ENCODE peak calls at places on chromosomes 5 and 9, in nine cellular contexts. L is heart right ventricle, I is fibroblast of lung, G is cardiac muscle cell, N is psoas muscle, H is LNCaP clone FGC, Z is GM12865, W is left lung, Y is upper lobe of right lung. K is an unnamed sample.

GRCh38 chr5:51382759-51383493 is at the start of gene ISL1:
- DNase-seq in Y (peak), W (peak), I (peak), L (no peak), G (peak), H (peak), Z (no peak), N (peak), K (peak)

GRCh38 chr5:122354293-122354692 is 42.3 kb downstream of the SNCAIP start:
- DNase-seq in N (no peak), Z (no peak), G (no peak), L (no peak), H (no peak), Y (no peak), I (no peak), W (no peak), K (no peak)

GRCh38 chr5:81187885-81188284 is 45.2 kb upstream of the CKMT2 start:
- DNase-seq in H (no peak), Z (peak), I (no peak), G (no peak), N (peak), L (peak), Y (no peak), W (no peak), K (no peak)

GRCh38 chr5:36491860-36492259 is 114.5 kb upstream of the SLC1A3 start:
- DNase-seq in G (no peak), W (peak), H (no peak), Z (no peak), Y (no peak), L (no peak), I (no peak), N (no peak), K (no peak)

GRCh38 chr5:122673343-122673742 is 101.5 kb upstream of the SNX2 start:
- DNase-seq in H (no peak), Z (no peak), I (peak), N (peak), Y (no peak), L (no peak), G (peak), W (no peak), K (peak)

GRCh38 chr9:138006576-138007233 is 129.1 kb downstream of the CACNA1B start:
- DNase-seq in N (no peak), Z (no peak), Y (peak), W (no peak), H (no peak), G (no peak), L (no peak), I (no peak), K (no peak)

GRCh38 chr9:74742176-74742575 is 145.5 kb downstream of the TRPM6 start:
- DNase-seq in Y (no peak), H (no peak), G (no peak), Z (no peak), N (no peak), L (no peak), W (no peak), I (no peak), K (no peak)

GRCh38 chr5:111680737-111681413 is 76.1 kb downstream of the NREP start:
- DNase-seq in W (no peak), Y (no peak), Z (no peak), H (peak), L (peak), G (peak), N (peak), I (peak), K (peak)

GRCh38 chr9:71920456-71921189 is 9.2 kb downstream of the C9orf85 start:
- DNase-seq in W (no peak), I (no peak), Z (no peak), N (no peak), L (no peak), H (no peak), G (no peak), Y (no peak), K (no peak)

GRCh38 chr5:68423154-68423811 is 207.7 kb downstream of the PIK3R1 start:
- DNase-seq in G (no peak), N (no peak), Y (no peak), H (no peak), I (no peak), L (no peak), W (no peak), Z (peak), K (no peak)

GRCh38 chr5:91024160-91024559 is 359.0 kb downstream of the ARRDC3 start:
- DNase-seq in Z (no peak), W (no peak), L (no peak), N (no peak), H (no peak), G (no peak), Y (no peak), I (no peak), K (no peak)

GRCh38 chr5:18483386-18483785 is 849.1 kb downstream of the TAF11L14 start:
- DNase-seq in I (peak), N (no peak), W (no peak), Y (no peak), H (no peak), Z (no peak), G (no peak), L (no peak), K (no peak)

GRCh38 chr9:591292-591691 is 250.2 kb upstream of the DMRT1 start:
- DNase-seq in N (peak), Y (no peak), G (peak), W (peak), Z (no peak), I (peak), H (peak), L (peak), K (no peak)

GRCh38 chr9:89799766-89800165 is 195.0 kb downstream of the GADD45G start:
- DNase-seq in L (no peak), I (no peak), Y (no peak), N (no peak), H (no peak), G (no peak), W (no peak), Z (no peak), K (no peak)

GRCh38 chr5:366541-367357 is 45.2 kb downstream of the AHRR start:
- DNase-seq in Z (no peak), G (no peak), Y (no peak), N (no peak), L (no peak), H (no peak), I (no peak), W (no peak), K (no peak)

DNA sequence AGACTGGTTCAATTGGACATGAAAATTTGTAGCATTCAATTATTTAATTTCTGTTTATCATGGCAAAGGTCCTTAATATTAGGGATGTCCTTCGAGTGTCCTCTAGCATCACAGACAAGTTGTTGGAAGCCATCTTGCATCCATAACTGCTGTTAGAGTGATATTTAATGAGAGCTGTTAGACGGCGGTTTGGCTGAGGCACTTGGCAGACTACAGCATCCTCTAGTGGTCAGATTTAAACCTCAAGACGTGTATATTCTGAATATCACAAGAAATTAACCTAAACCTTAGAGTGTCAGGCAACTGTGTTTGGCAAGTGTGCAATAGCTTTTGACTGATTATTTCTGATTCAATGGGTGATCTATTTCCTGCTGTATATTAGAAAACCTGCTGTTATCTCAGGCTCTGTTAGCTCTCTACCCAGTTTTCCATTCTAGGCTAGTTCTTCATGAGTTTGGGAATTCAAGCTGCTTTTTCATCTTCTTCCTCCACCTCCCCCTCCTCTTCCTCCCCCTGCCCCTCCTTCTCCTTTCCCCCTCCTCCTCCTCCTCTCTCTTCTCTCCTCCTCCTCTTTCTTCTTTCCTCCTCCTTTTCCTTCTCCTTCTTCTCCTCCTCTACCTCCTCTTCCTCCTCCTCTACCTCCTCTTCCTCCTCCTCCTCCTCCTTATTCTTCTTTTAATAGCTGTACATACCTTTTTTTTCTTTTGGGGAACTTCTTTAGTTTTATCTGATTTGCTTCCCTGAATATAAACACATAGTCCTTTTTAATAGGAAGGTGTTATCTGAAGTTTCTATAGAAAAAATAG is 8.6 kb downstream of the SPINK1 start:
- DNase-seq in I (peak), G (peak), H (peak), Z (peak), W (no peak), Y (no peak), N (no peak), L (no peak), K (peak)
- TF ChIP-seq CTCF in I (peak), G (peak), H (peak), Z (peak), W (peak), Y (peak), N (peak), L (peak), K (peak)

GRCh38 chr9:109013678-109014145 is 413 bp upstream of the CTNNAL1 start:
- DNase-seq in Y (no peak), I (peak), G (peak), H (no peak), Z (no peak), W (no peak), N (no peak), L (no peak), K (peak)
- H3K4me3 ChIP-seq in Y (peak), I (peak), G (peak), H (no peak), Z (peak), W (peak), N (peak), L (peak), K (peak)

DNA sequence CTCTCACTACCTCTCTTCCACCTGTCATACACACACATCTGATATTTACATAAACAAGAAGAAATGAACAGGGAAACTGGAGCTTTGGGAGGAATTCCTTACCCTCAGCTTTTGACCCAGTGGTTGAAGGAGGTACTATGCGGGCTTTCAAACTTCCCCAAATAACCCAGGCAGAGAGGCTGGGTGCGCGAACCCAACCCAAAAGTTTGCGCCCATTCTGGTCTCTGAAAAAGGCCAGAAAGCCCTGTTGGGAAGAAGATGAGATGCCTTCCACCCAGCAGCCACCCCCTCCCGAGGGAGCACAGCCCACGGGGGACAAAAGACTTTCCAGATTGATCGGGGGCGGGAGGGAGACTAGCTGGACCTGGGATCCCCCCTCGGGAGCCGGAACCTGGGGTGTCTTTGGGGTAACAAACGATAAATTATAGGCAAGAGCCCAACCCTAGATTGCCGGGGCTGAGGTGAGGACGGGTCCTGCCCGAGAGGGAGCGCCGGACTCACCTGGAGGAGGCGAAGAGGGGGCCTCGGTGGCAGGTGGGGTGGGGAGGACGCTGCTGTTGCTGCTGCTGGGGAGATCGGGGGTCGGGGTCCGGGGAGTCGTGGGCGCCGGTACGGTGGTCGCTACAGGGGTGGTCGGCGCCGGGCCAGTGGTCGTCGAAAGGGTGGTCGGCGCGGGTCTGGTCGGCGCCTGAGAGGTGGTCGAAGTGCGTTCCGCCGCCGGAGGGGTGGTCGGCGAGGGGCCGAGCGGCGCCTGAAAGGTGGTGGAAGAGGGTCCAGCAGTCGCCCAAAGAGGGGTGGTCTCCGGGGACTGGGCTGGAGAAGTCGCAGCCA is 798 bp downstream of the MEGF9 start:
- DNase-seq in Y (peak), W (peak), Z (no peak), I (no peak), H (no peak), G (no peak), L (peak), N (peak), K (no peak)
- TF ChIP-seq CTCF in Y (peak), W (no peak), Z (no peak), I (peak), H (no peak), G (no peak), L (no peak), N (no peak), K (peak)

GRCh38 chr9:3787628-3788027 is 261.8 kb upstream of the RFX3 start:
- DNase-seq in W (no peak), Z (no peak), I (no peak), N (no peak), L (no peak), Y (no peak), G (no peak), H (no peak), K (no peak)

GRCh38 chr9:3788211-3788610 is 262.4 kb upstream of the RFX3 start:
- DNase-seq in G (no peak), I (no peak), W (no peak), L (no peak), N (no peak), H (no peak), Y (no peak), Z (no peak), K (no peak)

GRCh38 chr9:3794005-3794404 is 268.2 kb upstream of the RFX3 start:
- DNase-seq in N (no peak), W (no peak), I (peak), Z (no peak), G (peak), H (peak), L (no peak), Y (no peak), K (peak)

GRCh38 chr9:3793363-3793762 is 267.6 kb upstream of the RFX3 start:
- DNase-seq in Z (no peak), I (no peak), N (no peak), Y (no peak), H (no peak), L (no peak), G (no peak), W (no peak), K (no peak)
- H3K4me3 ChIP-seq in Z (no peak), I (no peak), N (no peak), Y (no peak), H (no peak), L (no peak), G (no peak), W (no peak), K (no peak)

GRCh38 chr5:170219615-170220014 is 13.2 kb upstream of the C5orf58 start:
- DNase-seq in N (no peak), Z (no peak), L (no peak), G (peak), I (peak), W (no peak), Y (no peak), H (no peak), K (peak)

GRCh38 chr5:170223349-170223748 is 9.4 kb upstream of the C5orf58 start:
- DNase-seq in W (no peak), Z (no peak), H (no peak), G (peak), N (no peak), L (no peak), I (peak), Y (no peak), K (no peak)

GRCh38 chr5:170223906-170224305 is 8.9 kb upstream of the C5orf58 start:
- DNase-seq in H (no peak), Z (peak), W (no peak), N (no peak), Y (no peak), G (peak), L (no peak), I (no peak), K (peak)

GRCh38 chr5:170220196-170220595 is 12.6 kb upstream of the C5orf58 start:
- DNase-seq in N (no peak), G (no peak), L (no peak), Y (no peak), H (no peak), Z (no peak), W (no peak), I (no peak), K (no peak)

DNA sequence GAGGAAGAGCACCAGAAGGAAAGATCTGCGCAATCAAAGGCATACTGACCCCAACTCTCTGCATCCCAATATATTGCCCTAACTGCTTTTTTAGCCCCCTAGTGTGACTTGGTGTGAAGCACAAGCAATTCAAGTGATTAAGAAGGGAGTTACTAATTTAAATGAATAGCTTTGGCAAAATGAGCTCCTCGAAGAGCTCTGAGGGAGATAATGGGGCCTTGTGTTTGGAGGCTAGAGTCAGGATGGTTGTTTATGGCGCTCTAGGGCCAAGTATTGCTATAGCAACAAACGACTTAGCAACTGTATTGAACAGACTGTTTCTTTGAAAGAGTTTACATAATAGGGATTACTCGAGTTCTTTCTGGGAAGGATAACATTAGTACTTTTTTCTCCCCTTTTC is 11.5 kb upstream of the C5orf58 start:
- DNase-seq in Z (no peak), G (peak), L (no peak), W (no peak), I (peak), N (no peak), Y (no peak), H (no peak), K (peak)
- TF ChIP-seq CTCF in Z (no peak), G (peak), L (no peak), W (no peak), I (peak), N (no peak), Y (no peak), H (no peak), K (peak)

DNA sequence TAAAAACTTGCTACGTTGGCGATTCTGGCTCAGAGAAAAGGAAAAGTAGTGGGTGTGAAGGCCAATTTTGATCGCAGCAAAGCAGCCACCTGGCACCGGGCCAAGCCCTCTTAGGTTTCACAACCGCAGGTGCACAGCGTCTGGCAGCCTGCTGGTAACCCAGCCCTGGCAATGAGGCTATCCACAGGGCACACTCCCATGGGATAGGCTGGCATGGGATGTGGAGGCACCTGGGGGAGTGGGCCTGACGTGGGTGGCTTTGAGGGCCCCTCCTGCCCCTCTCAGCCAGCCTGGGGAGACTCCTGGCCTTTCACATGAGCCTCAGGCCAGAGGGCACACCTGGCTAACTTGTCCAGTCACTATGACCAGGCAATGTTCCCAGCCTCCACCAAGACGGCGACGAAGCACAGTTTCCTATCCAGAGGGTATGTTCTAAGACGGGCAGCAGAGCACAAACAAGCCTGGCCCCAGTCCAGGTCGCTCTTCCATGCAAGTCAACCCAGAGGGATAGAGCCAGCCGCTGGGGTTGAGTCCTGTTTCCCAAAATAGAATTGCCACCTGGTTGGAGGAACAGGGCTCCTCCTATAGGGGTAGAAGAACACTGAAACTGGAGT is 19.0 kb downstream of the CMBL start:
- DNase-seq in W (peak), G (no peak), H (peak), L (peak), I (no peak), Z (peak), Y (peak), N (peak), K (no peak)
- H3K4me3 ChIP-seq in W (no peak), G (no peak), H (no peak), L (no peak), I (no peak), Z (no peak), Y (no peak), N (peak), K (no peak)

GRCh38 chr5:128498844-128499455 is 39.1 kb downstream of the FBN2 start:
- DNase-seq in G (peak), Y (no peak), Z (peak), W (no peak), I (peak), N (no peak), H (peak), L (no peak), K (peak)
- TF ChIP-seq CTCF in G (peak), Y (peak), Z (peak), W (peak), I (peak), N (peak), H (peak), L (peak), K (peak)

DNA sequence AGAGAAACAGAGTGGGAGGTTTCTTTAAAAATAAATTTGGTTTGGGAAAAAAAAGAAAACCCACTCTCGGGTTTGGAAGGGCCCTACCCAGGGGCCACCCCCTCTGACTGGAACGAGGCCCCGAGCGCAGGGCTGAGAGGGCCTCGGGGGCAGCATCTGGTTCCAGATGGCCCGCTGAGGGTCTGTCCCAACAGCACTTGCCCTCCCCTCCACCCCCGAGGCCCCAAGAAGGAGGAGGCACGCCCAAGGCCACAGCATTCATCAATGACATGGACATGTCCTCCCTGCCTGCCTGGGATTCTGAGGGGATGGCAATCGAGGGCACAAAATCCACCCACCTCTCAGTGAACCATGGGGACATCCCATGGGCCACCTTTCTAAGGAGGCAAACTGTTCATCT is 31.5 kb downstream of the SARDH start:
- DNase-seq in L (no peak), H (no peak), Y (peak), W (no peak), I (no peak), N (no peak), G (no peak), Z (no peak), K (no peak)
- H3K4me3 ChIP-seq in L (no peak), H (no peak), Y (no peak), W (no peak), I (no peak), N (no peak), G (no peak), Z (no peak), K (no peak)

DNA sequence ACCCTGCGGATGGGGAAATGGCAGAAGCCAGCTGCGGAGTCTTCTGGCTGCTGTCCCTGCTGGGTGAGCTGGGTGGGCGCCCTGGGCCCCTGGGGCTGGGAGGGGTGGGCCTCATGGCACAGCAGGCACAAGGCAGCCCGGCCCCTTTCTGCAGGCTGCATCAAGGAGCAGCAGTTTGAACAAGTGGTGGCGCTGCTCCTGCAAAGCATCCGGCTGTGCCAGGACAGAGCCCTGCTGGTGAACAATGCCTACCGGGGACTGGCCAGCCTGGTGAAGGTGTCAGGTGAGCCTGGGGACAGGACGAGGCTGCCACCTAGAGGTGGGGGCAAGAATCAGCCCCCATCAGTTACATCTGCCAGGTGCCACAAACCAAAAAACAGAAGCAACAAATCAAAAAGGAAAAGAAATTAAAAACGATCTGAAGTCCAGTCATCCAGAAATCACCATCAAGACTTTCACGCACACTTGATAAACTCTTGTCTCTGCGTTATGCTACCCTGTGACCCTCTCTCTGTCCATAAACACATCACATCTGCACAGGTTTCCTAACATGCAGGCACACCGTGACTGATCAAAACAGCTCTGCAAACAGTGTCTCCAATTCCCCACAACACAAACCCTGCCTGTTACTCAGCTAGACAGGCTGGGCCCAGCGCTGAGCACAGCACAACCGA is 13.9 kb downstream of the REXO4 start:
- DNase-seq in Y (peak), W (peak), H (peak), Z (peak), I (no peak), G (peak), N (no peak), L (no peak), K (peak)
- TF ChIP-seq CTCF in Y (peak), W (peak), H (peak), Z (peak), I (peak), G (peak), N (peak), L (peak), K (peak)